ENCODE peak calls at places on chromosomes 5 and 9, in four cellular contexts. One of them, this sample, is unnamed.

GRCh38 chr9:113519401-113520108 is 56.0 kb downstream of the RGS3 start:
- DNase-seq in RWPE1: peak
- DNase-seq in stomach: no peak
- DNase-seq in epithelial cell of proximal tubule: peak
- DNase-seq in this sample: no peak

GRCh38 chr5:4053111-4053510 is 457.5 kb downstream of the IRX1 start:
- DNase-seq in RWPE1: no peak
- DNase-seq in stomach: no peak
- DNase-seq in epithelial cell of proximal tubule: no peak
- DNase-seq in this sample: no peak

GRCh38 chr5:77397686-77398300 is 94.3 kb downstream of the WDR41 start:
- DNase-seq in RWPE1: no peak
- DNase-seq in stomach: no peak
- DNase-seq in epithelial cell of proximal tubule: no peak
- DNase-seq in this sample: no peak

GRCh38 chr5:113081091-113081490 is 104.5 kb downstream of the DCP2 start:
- DNase-seq in RWPE1: no peak
- DNase-seq in stomach: no peak
- DNase-seq in epithelial cell of proximal tubule: no peak
- DNase-seq in this sample: peak

GRCh38 chr5:73242741-73243140 is 69.7 kb downstream of the TMEM174 start:
- DNase-seq in RWPE1: peak
- DNase-seq in stomach: no peak
- DNase-seq in epithelial cell of proximal tubule: no peak
- DNase-seq in this sample: no peak

GRCh38 chr5:87755378-87755777 is 342.6 kb upstream of the CCNH start:
- DNase-seq in RWPE1: no peak
- DNase-seq in stomach: no peak
- DNase-seq in epithelial cell of proximal tubule: no peak
- DNase-seq in this sample: no peak

GRCh38 chr9:87498046-87498815 is 564 bp downstream of the DAPK1 start:
- DNase-seq in RWPE1: peak
- DNase-seq in stomach: peak
- DNase-seq in epithelial cell of proximal tubule: no peak
- DNase-seq in this sample: no peak

GRCh38 chr9:38227656-38228055 is 158.6 kb upstream of the SHB start:
- DNase-seq in RWPE1: no peak
- DNase-seq in stomach: no peak
- DNase-seq in epithelial cell of proximal tubule: no peak
- DNase-seq in this sample: no peak

GRCh38 chr5:76256116-76256889 is 146.8 kb upstream of the IQGAP2 start:
- DNase-seq in RWPE1: peak
- DNase-seq in stomach: peak
- DNase-seq in epithelial cell of proximal tubule: no peak
- DNase-seq in this sample: peak

GRCh38 chr9:89502038-89502601 is 4.2 kb upstream of the SEMA4D start:
- DNase-seq in RWPE1: no peak
- DNase-seq in stomach: no peak
- DNase-seq in epithelial cell of proximal tubule: no peak
- DNase-seq in this sample: no peak

GRCh38 chr9:34628656-34629491 is at the start of gene ARID3C:
- DNase-seq in RWPE1: peak
- DNase-seq in stomach: peak
- DNase-seq in epithelial cell of proximal tubule: no peak
- DNase-seq in this sample: no peak

GRCh38 chr5:21918451-21918850 is 934.7 kb downstream of the CDH12 start:
- DNase-seq in RWPE1: no peak
- DNase-seq in stomach: no peak
- DNase-seq in epithelial cell of proximal tubule: no peak
- DNase-seq in this sample: no peak

GRCh38 chr5:68252678-68253520 is 37.3 kb downstream of the PIK3R1 start:
- DNase-seq in RWPE1: peak
- DNase-seq in stomach: peak
- DNase-seq in epithelial cell of proximal tubule: no peak
- DNase-seq in this sample: no peak

GRCh38 chr5:54900906-54901725 is 84.3 kb downstream of the ESM1 start:
- DNase-seq in RWPE1: no peak
- DNase-seq in stomach: peak
- DNase-seq in epithelial cell of proximal tubule: peak
- DNase-seq in this sample: no peak

GRCh38 chr9:93473411-93473810 is 20.0 kb upstream of the FAM120AOS start:
- DNase-seq in RWPE1: peak
- DNase-seq in stomach: no peak
- DNase-seq in epithelial cell of proximal tubule: no peak
- DNase-seq in this sample: no peak

GRCh38 chr9:78035369-78035993 is 3.9 kb upstream of the GNAQ start:
- DNase-seq in RWPE1: peak
- DNase-seq in stomach: peak
- DNase-seq in epithelial cell of proximal tubule: no peak
- DNase-seq in this sample: peak

GRCh38 chr9:89608646-89609335 is 4.0 kb downstream of the GADD45G start:
- DNase-seq in RWPE1: no peak
- DNase-seq in stomach: no peak
- DNase-seq in epithelial cell of proximal tubule: no peak
- DNase-seq in this sample: no peak

GRCh38 chr5:115854139-115854538 is 12.4 kb downstream of the AP3S1 start:
- DNase-seq in RWPE1: no peak
- DNase-seq in stomach: no peak
- DNase-seq in epithelial cell of proximal tubule: no peak
- DNase-seq in this sample: no peak

GRCh38 chr9:113538131-113538530 is 74.6 kb downstream of the RGS3 start:
- DNase-seq in RWPE1: no peak
- DNase-seq in stomach: no peak
- DNase-seq in epithelial cell of proximal tubule: no peak
- DNase-seq in this sample: no peak

GRCh38 chr5:15203376-15203775 is 296.6 kb upstream of the FBXL7 start:
- DNase-seq in RWPE1: no peak
- DNase-seq in stomach: no peak
- DNase-seq in epithelial cell of proximal tubule: no peak
- DNase-seq in this sample: no peak

GRCh38 chr9:114507726-114508125 is 2.5 kb upstream of the WHRN start:
- DNase-seq in RWPE1: peak
- DNase-seq in stomach: no peak
- DNase-seq in epithelial cell of proximal tubule: no peak
- DNase-seq in this sample: peak

GRCh38 chr9:35604578-35605335 is at the start of gene TESK1:
- DNase-seq in RWPE1: peak
- DNase-seq in stomach: peak
- DNase-seq in epithelial cell of proximal tubule: no peak
- DNase-seq in this sample: peak

GRCh38 chr9:118595719-118596305 is 773.4 kb downstream of the BRINP1 start:
- DNase-seq in RWPE1: peak
- DNase-seq in stomach: no peak
- DNase-seq in epithelial cell of proximal tubule: no peak
- DNase-seq in this sample: peak

GRCh38 chr5:115774684-115775083 is 41.8 kb downstream of the CDO1 start:
- DNase-seq in RWPE1: no peak
- DNase-seq in stomach: no peak
- DNase-seq in epithelial cell of proximal tubule: no peak
- DNase-seq in this sample: no peak

GRCh38 chr9:111222757-111223156 is 107.3 kb downstream of the OR2K2 start:
- DNase-seq in RWPE1: no peak
- DNase-seq in stomach: no peak
- DNase-seq in epithelial cell of proximal tubule: no peak
- DNase-seq in this sample: no peak

GRCh38 chr9:94611638-94612068 is 18.0 kb upstream of the FBP2 start:
- DNase-seq in RWPE1: no peak
- DNase-seq in stomach: no peak
- DNase-seq in epithelial cell of proximal tubule: no peak
- DNase-seq in this sample: no peak

GRCh38 chr9:76634356-76635054 is 129.7 kb upstream of the PCA3 start:
- DNase-seq in RWPE1: peak
- DNase-seq in stomach: no peak
- DNase-seq in epithelial cell of proximal tubule: peak
- DNase-seq in this sample: peak

GRCh38 chr5:169629847-169630548 is 7.1 kb upstream of the DOCK2 start:
- DNase-seq in RWPE1: peak
- DNase-seq in stomach: no peak
- DNase-seq in epithelial cell of proximal tubule: peak
- DNase-seq in this sample: peak

GRCh38 chr9:20219437-20219836 is 402.9 kb downstream of the MLLT3 start:
- DNase-seq in RWPE1: no peak
- DNase-seq in stomach: no peak
- DNase-seq in epithelial cell of proximal tubule: peak
- DNase-seq in this sample: no peak

DNA sequence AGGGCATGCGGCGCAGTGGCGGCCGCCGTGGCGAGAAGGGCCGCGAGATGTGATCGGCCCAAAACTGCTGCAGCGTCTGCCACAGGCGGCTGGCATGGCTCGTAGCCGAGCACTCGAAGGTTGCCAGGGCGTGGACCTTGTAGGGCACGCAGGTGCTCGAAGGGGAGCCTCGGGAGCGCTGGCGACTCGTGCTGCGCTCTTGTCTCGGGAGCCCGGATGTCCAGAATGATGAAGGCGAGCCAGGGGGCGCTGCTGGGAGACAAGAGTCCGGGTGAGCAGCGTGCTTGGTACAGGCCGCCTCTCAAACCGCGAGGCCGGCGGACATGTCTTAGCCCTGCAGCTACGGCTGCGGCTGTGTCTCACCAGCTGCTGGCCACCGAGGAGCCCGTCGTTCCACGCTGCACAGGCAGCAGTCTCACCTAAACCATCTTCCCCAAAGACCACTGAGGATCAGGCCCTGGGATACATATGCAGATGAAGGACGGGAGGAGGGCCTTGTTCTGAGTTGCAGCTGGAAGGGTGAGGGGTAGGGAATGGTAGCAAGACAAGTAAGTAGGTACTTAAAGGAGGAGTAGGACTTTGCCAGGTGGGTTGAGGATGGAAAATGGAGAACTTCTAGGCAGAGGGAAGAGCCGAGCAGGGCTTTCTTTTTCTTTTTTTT is 1.7 kb downstream of the CBY3 start:
- DNase-seq in RWPE1: peak
- DNase-seq in stomach: peak
- DNase-seq in epithelial cell of proximal tubule: no peak
- DNase-seq in this sample: no peak
- TF ChIP-seq CTCF in RWPE1: no peak
- TF ChIP-seq CTCF in stomach: no peak
- TF ChIP-seq CTCF in epithelial cell of proximal tubule: peak
- TF ChIP-seq CTCF in this sample: peak

GRCh38 chr9:107335331-107335730 is 52.3 kb downstream of the RAD23B start:
- DNase-seq in RWPE1: no peak
- DNase-seq in stomach: no peak
- DNase-seq in epithelial cell of proximal tubule: no peak
- DNase-seq in this sample: no peak

GRCh38 chr9:107337676-107338590 is 54.9 kb downstream of the RAD23B start:
- DNase-seq in RWPE1: no peak
- DNase-seq in stomach: no peak
- DNase-seq in epithelial cell of proximal tubule: no peak
- DNase-seq in this sample: no peak

GRCh38 chr9:107338911-107339659 is 56.0 kb downstream of the RAD23B start:
- DNase-seq in RWPE1: no peak
- DNase-seq in stomach: no peak
- DNase-seq in epithelial cell of proximal tubule: no peak
- DNase-seq in this sample: no peak

GRCh38 chr9:107334103-107334776 is 51.2 kb downstream of the RAD23B start:
- DNase-seq in RWPE1: no peak
- DNase-seq in stomach: no peak
- DNase-seq in epithelial cell of proximal tubule: no peak
- DNase-seq in this sample: no peak

DNA sequence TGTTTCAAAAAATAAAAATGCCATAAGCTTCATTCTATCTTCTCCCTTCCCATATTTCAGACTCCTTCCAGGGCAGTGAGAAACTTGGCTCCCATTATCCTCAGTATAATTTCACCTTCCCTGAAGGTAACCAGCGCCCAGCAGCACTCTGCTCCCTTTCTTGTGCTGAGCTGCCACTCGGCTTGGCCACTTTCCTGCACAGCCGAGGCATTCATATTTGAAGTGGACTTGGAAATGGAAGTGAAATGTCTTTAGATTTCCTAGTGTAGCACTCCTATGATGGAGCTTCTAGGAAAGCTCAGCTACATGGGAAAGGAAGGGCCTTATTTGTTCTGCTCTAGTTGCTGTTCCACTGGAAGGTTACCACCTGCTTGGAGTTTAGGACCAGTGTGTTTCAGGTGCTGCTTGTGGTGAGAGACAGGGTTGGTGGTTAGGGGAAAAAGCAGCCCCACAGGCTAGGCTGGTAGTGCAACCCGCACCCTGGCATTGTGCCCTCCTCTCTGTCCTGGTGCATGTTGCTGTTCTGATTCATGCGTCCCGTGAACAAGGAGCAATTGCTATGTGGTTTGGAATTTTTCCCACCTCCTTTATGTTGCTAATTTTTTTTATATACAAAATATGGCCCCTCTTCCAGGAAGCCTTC is 53.8 kb downstream of the RAD23B start:
- DNase-seq in RWPE1: peak
- DNase-seq in stomach: peak
- DNase-seq in epithelial cell of proximal tubule: no peak
- DNase-seq in this sample: peak
- TF ChIP-seq CTCF in RWPE1: no peak
- TF ChIP-seq CTCF in stomach: no peak
- TF ChIP-seq CTCF in epithelial cell of proximal tubule: no peak
- TF ChIP-seq CTCF in this sample: no peak

GRCh38 chr5:180797256-180798192 is 5.1 kb downstream of the MGAT1 start:
- DNase-seq in RWPE1: no peak
- DNase-seq in stomach: no peak
- DNase-seq in epithelial cell of proximal tubule: no peak
- DNase-seq in this sample: no peak
- TF ChIP-seq CTCF in RWPE1: no peak
- TF ChIP-seq CTCF in stomach: no peak
- TF ChIP-seq CTCF in epithelial cell of proximal tubule: no peak
- TF ChIP-seq CTCF in this sample: no peak

GRCh38 chr9:81584099-81584498 is 105.2 kb downstream of the TLE1 start:
- DNase-seq in RWPE1: no peak
- DNase-seq in stomach: no peak
- DNase-seq in epithelial cell of proximal tubule: no peak
- DNase-seq in this sample: no peak
- TF ChIP-seq CTCF in RWPE1: no peak
- TF ChIP-seq CTCF in stomach: no peak
- TF ChIP-seq CTCF in epithelial cell of proximal tubule: no peak
- TF ChIP-seq CTCF in this sample: no peak

DNA sequence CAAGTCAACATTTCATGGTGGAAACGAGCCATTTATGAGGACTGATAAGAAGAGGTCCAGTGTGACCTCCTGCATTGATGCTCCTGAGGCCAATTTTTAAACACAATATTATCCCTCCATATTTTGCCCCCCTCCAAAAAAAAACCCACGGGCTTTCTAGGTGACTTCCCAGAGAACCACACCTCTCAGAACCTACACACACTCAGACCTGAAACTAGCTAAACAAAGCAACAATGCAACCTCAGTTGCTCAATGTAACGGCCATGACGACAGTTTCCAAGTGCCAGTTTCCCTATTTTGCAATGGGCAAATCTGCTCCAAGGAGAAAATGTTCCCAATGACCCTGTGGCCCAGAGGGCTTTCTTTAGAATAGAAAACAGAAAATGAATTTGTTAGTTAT is 3.5 kb downstream of the NRG2 start:
- DNase-seq in RWPE1: no peak
- DNase-seq in stomach: no peak
- DNase-seq in epithelial cell of proximal tubule: no peak
- DNase-seq in this sample: no peak
- TF ChIP-seq CTCF in RWPE1: no peak
- TF ChIP-seq CTCF in stomach: no peak
- TF ChIP-seq CTCF in epithelial cell of proximal tubule: no peak
- TF ChIP-seq CTCF in this sample: no peak

GRCh38 chr5:60688980-60689379 is 11.0 kb downstream of the DEPDC1B start:
- DNase-seq in RWPE1: no peak
- DNase-seq in stomach: no peak
- DNase-seq in epithelial cell of proximal tubule: no peak
- DNase-seq in this sample: no peak
- TF ChIP-seq CTCF in RWPE1: no peak
- TF ChIP-seq CTCF in stomach: no peak
- TF ChIP-seq CTCF in epithelial cell of proximal tubule: peak
- TF ChIP-seq CTCF in this sample: no peak